ENCODE peak calls at places on chromosomes 11 and 22, in ten cellular contexts. Q is heart left ventricle, J is lower leg skin, Y is body of pancreas, N is spleen, W is A549, F is transverse colon, M is stomach, B is H1, E is adrenal gland. Z is an unnamed sample.

GRCh38 chr11:32418836-32419235 is 16.5 kb downstream of the WT1 start:
- DNase-seq in F (no peak), Q (no peak), W (no peak), Y (no peak), M (no peak), B (no peak), N (no peak), J (no peak), E (no peak), Z (no peak)

GRCh38 chr11:63212742-63213141 is 30.7 kb downstream of the SLC22A25 start:
- DNase-seq in W (peak; percentile 30), Q (no peak), E (no peak), Y (peak; percentile 22), M (no peak), B (no peak), N (no peak), J (no peak), F (no peak), Z (no peak)

GRCh38 chr11:38461751-38462150 is 1863.7 kb upstream of the RAG2 start:
- DNase-seq in N (no peak), Q (no peak), E (no peak), F (no peak), Y (no peak), W (no peak), M (no peak), J (no peak), B (no peak), Z (no peak)

GRCh38 chr22:39345231-39345630 is 4.6 kb upstream of the SYNGR1 start:
- DNase-seq in N (no peak), W (no peak), F (no peak), J (no peak), B (no peak), M (no peak), Y (no peak), Q (no peak), E (no peak), Z (no peak)

GRCh38 chr11:115499891-115500290 is 4.3 kb downstream of the CADM1 start:
- DNase-seq in B (no peak), J (no peak), M (no peak), N (no peak), E (no peak), Q (no peak), W (no peak), Y (no peak), F (no peak), Z (no peak)

GRCh38 chr11:6418958-6419611 is at the start of gene APBB1:
- DNase-seq in B (no peak), E (peak; percentile 61), N (peak; percentile 91), F (peak; percentile 73), Q (peak; percentile 85), W (peak; percentile 44), Y (peak; percentile 56), M (peak; percentile 67), J (peak; percentile 90), Z (peak; percentile 47)

GRCh38 chr11:65945430-65945911 is at the start of gene TSGA10IP:
- DNase-seq in F (no peak), M (no peak), N (no peak), Q (no peak), Y (no peak), J (no peak), B (peak; percentile 33), E (no peak), W (no peak), Z (no peak)

GRCh38 chr22:38921801-38922200 is 35.6 kb upstream of the APOBEC3A start:
- DNase-seq in W (no peak), B (no peak), N (no peak), F (no peak), E (no peak), Q (no peak), J (no peak), M (no peak), Y (no peak), Z (no peak)

GRCh38 chr11:77672276-77672675 is 34.7 kb upstream of the CLNS1A start:
- DNase-seq in J (no peak), W (peak; percentile 63), E (peak; percentile 82), M (no peak), N (no peak), Q (no peak), F (peak; percentile 61), Y (peak; percentile 3), B (no peak), Z (no peak)

GRCh38 chr11:63765688-63766241 is 2.8 kb downstream of the ZFTA start:
- DNase-seq in F (peak; percentile 16), Q (no peak), N (no peak), Y (no peak), M (no peak), E (peak; percentile 27), W (no peak), J (no peak), B (no peak), Z (no peak)

GRCh38 chr22:17562906-17563870 is at the start of gene SLC25A18:
- DNase-seq in F (peak; percentile 21), Y (peak; percentile 40), Q (peak; percentile 80), M (no peak), B (no peak), W (no peak), J (no peak), N (peak; percentile 9), E (peak; percentile 44), Z (no peak)

GRCh38 chr11:104183572-104183971 is 19.6 kb upstream of the PDGFD start:
- DNase-seq in B (no peak), J (no peak), W (no peak), N (no peak), Y (no peak), F (no peak), M (no peak), E (no peak), Q (no peak), Z (no peak)

GRCh38 chr11:121634889-121635288 is 182.1 kb upstream of the SORL1-AS1 start:
- DNase-seq in Q (no peak), N (no peak), F (no peak), B (no peak), W (no peak), J (no peak), Y (no peak), E (no peak), M (no peak), Z (no peak)

GRCh38 chr22:49103314-49104052 is 724.2 kb downstream of the BRD1 start:
- DNase-seq in J (no peak), E (no peak), F (no peak), N (no peak), M (no peak), Q (no peak), B (no peak), W (no peak), Y (no peak), Z (no peak)
- TF ChIP-seq POLR2A in J (no peak), E (no peak), F (no peak), N (no peak), M (no peak), Q (no peak), B (no peak), W (no peak), Y (no peak), Z (no peak)

DNA sequence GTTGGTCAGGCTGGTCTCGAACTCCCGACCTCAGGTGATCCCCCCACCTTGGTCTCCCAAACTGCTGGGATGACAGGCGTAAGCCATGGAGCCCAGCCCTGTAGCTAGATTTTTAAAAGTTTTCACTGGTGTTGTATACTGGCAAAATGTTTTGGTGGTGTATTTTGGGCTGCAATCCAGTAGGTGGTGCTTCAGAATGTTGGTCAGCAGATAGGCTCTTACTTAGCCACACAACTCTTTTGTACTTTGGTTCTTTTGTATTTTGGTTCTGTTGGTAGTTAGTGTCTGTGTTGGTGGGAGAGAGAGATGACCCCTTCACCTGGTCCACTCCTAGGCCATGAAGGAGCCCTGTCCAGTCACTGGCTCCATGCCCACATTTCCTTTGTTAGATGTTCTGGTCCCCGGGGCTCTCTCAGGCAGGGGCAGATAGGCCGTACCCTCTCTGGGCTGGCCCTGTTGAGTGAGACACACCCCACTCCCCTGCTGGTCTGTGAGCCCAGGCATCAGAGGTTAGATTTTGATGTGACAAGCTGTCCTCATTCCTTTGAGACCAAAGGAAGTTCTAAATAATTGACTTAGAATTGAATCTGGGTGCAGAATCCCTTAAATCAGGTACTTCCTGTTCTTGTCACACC is 123.8 kb downstream of the DDX10 start:
- DNase-seq in Y (no peak), N (no peak), E (peak; percentile 33), W (peak; percentile 31), F (no peak), M (no peak), J (no peak), Q (peak; percentile 29), B (no peak), Z (no peak)
- TF ChIP-seq CTCF in Y (peak; percentile 40), N (peak; percentile 25), E (peak; percentile 48), W (peak; percentile 24), F (no peak), M (no peak), J (no peak), Q (peak; percentile 46), B (no peak), Z (no peak)

DNA sequence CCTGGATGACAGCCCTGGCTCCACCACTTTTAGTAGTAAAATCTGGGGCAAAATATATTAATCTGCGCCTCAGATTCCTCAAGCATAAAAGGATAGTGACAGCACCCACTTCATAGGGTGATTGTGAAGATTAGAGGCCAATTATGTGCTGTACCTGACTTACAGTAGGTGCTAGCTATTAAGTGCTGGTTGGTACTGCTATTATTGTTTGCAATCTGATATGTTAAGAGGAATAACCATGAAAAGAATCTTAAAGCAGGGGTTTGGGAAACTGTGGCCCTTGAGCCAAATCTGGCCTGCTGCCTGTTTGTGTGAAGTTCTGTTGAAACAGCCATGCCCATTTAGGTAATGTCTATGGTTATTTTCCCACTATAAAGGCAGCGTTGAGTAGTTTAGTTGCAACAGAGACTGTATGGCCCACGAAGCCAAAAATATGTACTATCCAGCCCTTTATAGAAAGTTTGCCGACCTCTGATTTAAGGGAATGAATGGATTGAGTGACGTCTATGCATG is 44.7 kb upstream of the MN1 start:
- DNase-seq in N (no peak), Y (no peak), M (no peak), Q (no peak), E (no peak), F (no peak), W (no peak), B (no peak), J (no peak), Z (no peak)
- TF ChIP-seq POLR2A in N (no peak), Y (no peak), M (no peak), Q (no peak), E (no peak), F (no peak), W (no peak), B (no peak), J (no peak), Z (no peak)

DNA sequence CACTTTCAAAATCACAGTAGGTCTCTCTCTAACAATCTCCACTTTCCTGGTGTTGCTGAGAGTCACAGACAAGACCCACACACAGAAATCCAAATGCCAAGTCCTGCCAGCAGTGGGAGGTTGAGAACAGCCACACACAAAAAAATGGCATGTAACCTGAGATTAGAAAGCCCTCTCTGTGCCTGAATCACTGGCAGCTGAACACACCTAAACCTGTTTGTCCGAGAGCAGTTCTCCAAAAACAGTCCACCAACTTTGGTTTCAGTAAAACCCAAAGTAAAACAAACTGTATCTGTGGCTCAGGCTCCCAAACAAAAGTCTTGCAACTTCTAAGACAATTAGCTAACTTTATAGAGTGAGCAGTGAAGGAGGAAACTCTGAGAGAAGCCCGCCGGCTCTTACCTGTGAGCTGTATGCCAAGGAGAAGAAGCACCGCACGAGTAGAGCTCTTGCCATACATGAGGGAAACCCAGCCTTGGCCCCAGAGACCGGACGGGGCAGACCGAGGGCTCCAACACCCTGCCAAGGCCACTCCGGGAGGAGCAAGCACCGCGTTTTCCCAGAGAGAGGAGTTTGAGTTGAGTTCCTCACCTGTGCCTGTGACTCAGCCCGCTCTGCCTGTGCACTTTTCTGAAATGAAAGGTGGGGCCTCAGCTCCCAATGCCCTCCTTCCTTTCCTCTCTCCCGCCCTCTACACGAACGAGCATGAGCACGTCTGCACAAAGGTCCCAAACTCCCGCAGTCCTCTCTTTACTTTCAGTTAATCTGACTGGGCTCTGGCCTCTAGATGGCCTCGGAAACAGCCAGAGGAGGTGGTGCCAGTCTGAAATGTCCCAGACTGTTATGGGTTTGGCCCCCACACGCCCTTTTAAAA is at the start of gene MPZL2:
- DNase-seq in W (no peak), E (no peak), J (peak; percentile 87), B (no peak), M (peak; percentile 85), F (peak; percentile 86), Q (no peak), N (peak; percentile 77), Y (peak; percentile 87), Z (peak; percentile 85)
- TF ChIP-seq CTCF in W (no peak), E (no peak), J (no peak), B (no peak), M (no peak), F (no peak), Q (no peak), N (no peak), Y (peak; percentile 22), Z (no peak)

Z was measured in upper lobe of left lung.